ENCODE peak calls at places on chromosomes 4 and X, in six cellular contexts. S is GM23338, D is mammary epithelial cell, Q is PC-3, K is astrocyte, V is fibroblast of lung. H is an unnamed sample.

GRCh38 chr4:42570221-42570620 is 86.7 kb downstream of the ATP8A1 start:
- DNase-seq in Q (no peak), D (no peak), V (no peak), S (peak), K (no peak), H (no peak)

GRCh38 chrX:129777218-129777768 is 2.5 kb upstream of the SASH3 start:
- DNase-seq in D (no peak), V (no peak), S (no peak), Q (peak), K (no peak), H (peak)

GRCh38 chr4:3786196-3786869 is 20.1 kb downstream of the ADRA2C start:
- DNase-seq in V (no peak), K (no peak), S (no peak), D (no peak), Q (peak), H (no peak)

GRCh38 chr4:77777135-77777777 is 41.9 kb downstream of the CNOT6L start:
- DNase-seq in Q (no peak), V (peak), S (no peak), D (peak), K (no peak), H (no peak)

GRCh38 chr4:76943790-76944189 is 5.8 kb upstream of the SEPTIN11 start:
- DNase-seq in K (peak), Q (no peak), V (no peak), S (no peak), D (no peak), H (no peak)

GRCh38 chr4:89111833-89112563 is 665 bp downstream of the TIGD2 start:
- DNase-seq in D (peak), V (peak), Q (peak), K (peak), S (peak), H (peak)

GRCh38 chr4:118865091-118865708 is 23.5 kb upstream of the SYNPO2 start:
- DNase-seq in V (peak), Q (peak), K (peak), D (peak), S (peak), H (peak)

GRCh38 chrX:48940404-48940955 is 16.9 kb downstream of the OTUD5 start:
- DNase-seq in K (no peak), Q (no peak), V (no peak), S (no peak), D (no peak), H (no peak)

GRCh38 chr4:102663073-102663472 is 97.7 kb downstream of the MANBA start:
- DNase-seq in K (peak), S (no peak), Q (peak), D (peak), V (peak), H (no peak)

GRCh38 chrX:13876652-13877051 is 59.8 kb upstream of the GPM6B start:
- DNase-seq in V (peak), S (no peak), D (peak), Q (peak), K (peak), H (no peak)

GRCh38 chr4:119081943-119082342 is 53.7 kb upstream of the MYOZ2 start:
- DNase-seq in D (no peak), Q (no peak), S (no peak), K (no peak), V (no peak), H (no peak)

GRCh38 chr4:138893991-138894390 is 121.6 kb upstream of the NOCT start:
- DNase-seq in D (peak), Q (no peak), V (no peak), S (no peak), K (no peak), H (no peak)

GRCh38 chr4:152778656-152779512 is 646 bp downstream of the TIGD4 start:
- DNase-seq in V (peak), S (peak), Q (peak), D (peak), K (peak), H (no peak)

GRCh38 chr4:99856166-99856565 is 38.1 kb downstream of the LAMTOR3 start:
- DNase-seq in K (peak), S (no peak), V (peak), Q (peak), D (peak), H (no peak)

GRCh38 chr4:41069838-41070237 is 144.5 kb downstream of the APBB2 start:
- DNase-seq in K (no peak), D (no peak), V (no peak), Q (no peak), S (peak), H (no peak)

GRCh38 chr4:56757821-56758400 is 63.6 kb downstream of the SPINK2 start:
- DNase-seq in S (peak), Q (peak), K (peak), V (peak), D (no peak), H (peak)

GRCh38 chr4:80101768-80102116 is 28.7 kb upstream of the ANTXR2 start:
- DNase-seq in Q (peak), S (no peak), K (peak), D (peak), V (peak), H (no peak)

GRCh38 chr4:31084806-31085416 is 364.7 kb downstream of the PCDH7 start:
- DNase-seq in Q (peak), V (no peak), D (no peak), S (no peak), K (peak), H (no peak)

GRCh38 chr4:76226418-76226817 is 12.8 kb upstream of the SCARB2 start:
- DNase-seq in D (no peak), Q (no peak), K (no peak), V (no peak), S (no peak), H (no peak)

GRCh38 chr4:20408596-20408995 is 156.9 kb downstream of the SLIT2 start:
- DNase-seq in D (no peak), V (peak), K (peak), Q (no peak), S (no peak), H (no peak)

GRCh38 chrX:49039598-49040375 is 3.4 kb downstream of the TFE3 start:
- DNase-seq in Q (peak), V (peak), K (peak), D (peak), S (peak), H (peak)

GRCh38 chr4:100431416-100431815 is 86.4 kb downstream of the EMCN start:
- DNase-seq in K (no peak), D (no peak), V (no peak), Q (no peak), S (no peak), H (no peak)

GRCh38 chr4:156512622-156513021 is 459.0 kb downstream of the PDGFC start:
- DNase-seq in Q (no peak), V (peak), D (no peak), S (no peak), K (no peak), H (no peak)

GRCh38 chr4:90254357-90254756 is 127.2 kb downstream of the CCSER1 start:
- DNase-seq in Q (no peak), D (no peak), K (no peak), S (no peak), V (no peak), H (no peak)

GRCh38 chr4:87007345-87008181 is 72.8 kb downstream of the AFF1 start:
- DNase-seq in K (peak), D (peak), Q (peak), S (peak), V (peak), H (no peak)

GRCh38 chrX:111467896-111468295 is 43.5 kb upstream of the SERTM2 start:
- DNase-seq in K (no peak), D (no peak), S (no peak), V (no peak), Q (no peak), H (no peak)

GRCh38 chr4:145501051-145501660 is 19.5 kb downstream of the SMAD1 start:
- DNase-seq in D (no peak), V (no peak), S (no peak), K (no peak), Q (no peak), H (no peak)

GRCh38 chr4:139617702-139618490 is 47.7 kb upstream of the MGST2 start:
- DNase-seq in Q (peak), K (no peak), S (peak), V (no peak), D (no peak), H (no peak)

GRCh38 chrX:66625525-66625924 is 13.4 kb downstream of the EDA2R start:
- DNase-seq in V (no peak), K (no peak), S (no peak), D (no peak), Q (no peak), H (no peak)

GRCh38 chr4:60216752-60217151 is 983.4 kb upstream of the ADGRL3 start:
- DNase-seq in V (peak), K (peak), S (no peak), Q (no peak), D (peak), H (no peak)

GRCh38 chrX:94288325-94288724 is 614.3 kb downstream of the FAM133A start:
- DNase-seq in D (no peak), V (no peak), S (peak), Q (peak), K (no peak), H (no peak)

GRCh38 chr4:154559141-154559841 is 3.5 kb upstream of the FGB start:
- DNase-seq in V (peak), D (peak), K (peak), S (peak), Q (peak), H (no peak)

GRCh38 chr4:40515037-40515397 is 114.6 kb downstream of the RBM47 start:
- DNase-seq in D (peak), K (peak), Q (peak), S (no peak), V (no peak), H (peak)

GRCh38 chr4:11355224-11355623 is 73.5 kb downstream of the HS3ST1 start:
- DNase-seq in Q (no peak), S (peak), D (no peak), K (no peak), V (no peak), H (no peak)

GRCh38 chrX:41923925-41924693 is 755 bp upstream of the CASK start:
- DNase-seq in K (peak), Q (peak), S (no peak), V (peak), D (peak), H (peak)

GRCh38 chrX:69618803-69619202 is 2.9 kb downstream of the EDA start:
- DNase-seq in Q (peak), V (peak), K (no peak), S (peak), D (no peak), H (no peak)

GRCh38 chrX:134241960-134242619 is 5.1 kb downstream of the CCDC160 start:
- DNase-seq in S (peak), Q (no peak), D (no peak), K (no peak), V (no peak), H (no peak)

GRCh38 chrX:151151668-151152267 is 24.6 kb upstream of the GPR50 start:
- DNase-seq in Q (peak), D (peak), V (peak), K (peak), S (peak), H (peak)

GRCh38 chr4:109425405-109425804 is 8.2 kb upstream of the SEC24B start:
- DNase-seq in Q (no peak), D (no peak), K (no peak), V (no peak), S (no peak), H (no peak)

GRCh38 chr4:74038161-74039064 is at the start of gene CXCL3:
- DNase-seq in Q (peak), V (peak), D (peak), S (peak), K (no peak), H (no peak)
- TF ChIP-seq EZH2 in Q (no peak), V (no peak), D (no peak), S (no peak), K (no peak), H (no peak)

DNA sequence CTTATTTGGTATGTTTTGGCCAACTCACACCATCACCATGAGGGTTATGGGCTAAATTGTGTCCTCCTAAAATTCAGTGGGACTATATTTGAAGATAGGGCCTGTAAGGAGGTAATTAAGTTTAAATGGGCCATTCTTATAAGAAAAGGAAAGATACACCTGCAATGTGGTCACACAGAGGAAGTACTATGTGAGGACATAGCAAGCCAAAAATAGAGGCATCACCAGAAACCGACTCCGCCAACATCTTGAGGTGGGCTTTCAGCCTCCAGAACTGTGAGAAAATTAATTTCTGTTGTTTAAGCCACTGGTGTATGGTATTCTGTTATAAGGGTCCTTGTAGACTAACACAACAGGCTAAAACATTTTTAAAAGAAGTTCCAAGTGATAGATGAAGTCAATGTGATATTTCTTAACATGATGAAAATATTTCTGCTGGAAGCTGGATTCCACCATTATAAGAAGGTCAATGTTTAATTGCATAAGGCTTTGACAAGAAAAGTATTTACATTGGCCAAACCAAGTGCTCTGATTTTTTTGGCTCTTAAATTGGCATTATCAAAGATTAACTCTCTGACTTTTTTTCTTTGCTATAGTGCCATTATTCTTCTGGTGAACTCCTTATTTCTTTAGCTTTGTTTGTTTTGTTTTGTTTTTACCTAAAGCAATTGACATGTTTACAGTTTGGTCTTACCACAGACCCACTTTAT is 540.9 kb downstream of the PPARGC1A start:
- DNase-seq in Q (no peak), V (no peak), K (no peak), D (no peak), S (no peak), H (no peak)
- H3K4me2 ChIP-seq in Q (no peak), V (no peak), K (no peak), D (no peak), S (no peak), H (no peak)

DNA sequence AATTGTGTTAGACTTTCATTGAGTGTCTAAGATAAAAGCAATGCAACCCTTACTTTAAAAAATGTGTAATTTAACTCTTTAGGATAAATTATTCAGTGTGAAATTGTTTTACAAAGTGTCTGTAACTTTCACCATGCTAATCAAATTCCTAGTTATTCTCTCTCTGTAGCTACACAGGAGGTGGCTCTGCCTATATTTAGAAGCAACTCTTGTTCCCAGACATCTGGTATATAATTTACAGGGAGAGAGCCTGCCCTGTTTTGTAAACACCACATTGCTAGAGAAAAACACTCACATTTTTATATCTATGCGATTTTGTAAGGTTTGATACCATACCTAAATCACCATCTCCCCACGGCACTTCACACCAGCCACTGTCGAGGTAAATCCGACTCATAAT is 35.4 kb upstream of the SPATA4 start:
- DNase-seq in D (no peak), S (no peak), K (no peak), V (no peak), Q (no peak), H (no peak)
- H3K4me3 ChIP-seq in D (no peak), S (no peak), K (no peak), V (no peak), Q (no peak), H (no peak)

DNA sequence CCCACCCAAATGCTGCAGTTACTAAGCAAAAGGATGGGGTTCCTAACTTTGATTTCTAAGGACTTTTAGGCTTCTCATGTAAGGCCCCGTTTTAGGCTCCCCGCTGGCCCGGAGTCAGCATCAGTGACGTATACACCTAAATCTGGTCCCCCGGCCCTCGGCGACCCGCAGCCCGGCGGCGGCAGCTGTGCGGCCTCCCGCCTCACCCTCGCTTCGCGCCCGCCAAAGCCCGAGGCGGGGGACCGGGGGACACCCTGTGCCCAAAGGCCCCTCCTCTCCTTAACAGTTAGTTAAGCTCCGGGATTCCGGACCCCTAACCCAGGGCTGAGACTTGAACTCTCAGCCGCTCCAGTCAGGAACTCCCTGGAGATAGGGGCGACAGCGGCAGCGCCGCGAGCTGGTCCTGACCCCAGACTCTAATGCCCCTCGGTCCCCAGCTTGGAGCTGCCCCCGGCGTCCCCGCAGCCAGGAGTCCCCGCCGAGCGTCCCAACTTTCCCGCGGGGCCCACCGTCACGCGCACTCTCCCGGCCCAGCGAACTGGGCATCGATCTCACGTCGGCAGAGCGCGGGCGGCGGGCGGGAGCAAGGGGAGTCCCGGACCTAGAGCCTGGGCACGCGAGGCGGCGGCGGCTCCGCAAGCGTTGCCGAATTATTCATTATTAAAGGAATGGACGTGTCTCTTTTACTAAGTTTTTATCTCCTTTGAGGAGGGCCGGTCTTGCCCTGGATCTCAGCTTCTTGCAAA is 1.5 kb upstream of the NR3C2 start:
- DNase-seq in V (no peak), D (no peak), K (no peak), S (peak), Q (peak), H (no peak)
- TF ChIP-seq EZH2 in V (no peak), D (no peak), K (peak), S (peak), Q (no peak), H (no peak)

GRCh38 chrX:65578346-65578745 is 43.8 kb upstream of the LAS1L start:
- DNase-seq in S (no peak), V (no peak), Q (no peak), K (no peak), D (no peak), H (no peak)
- H3K4me2 ChIP-seq in S (no peak), V (no peak), Q (no peak), K (no peak), D (no peak), H (no peak)

GRCh38 chr4:108171541-108172230 is 3.0 kb upstream of the LEF1 start:
- DNase-seq in S (peak), D (no peak), V (no peak), Q (no peak), K (no peak), H (no peak)
- H3K4me3 ChIP-seq in S (peak), D (no peak), V (no peak), Q (no peak), K (peak), H (no peak)

DNA sequence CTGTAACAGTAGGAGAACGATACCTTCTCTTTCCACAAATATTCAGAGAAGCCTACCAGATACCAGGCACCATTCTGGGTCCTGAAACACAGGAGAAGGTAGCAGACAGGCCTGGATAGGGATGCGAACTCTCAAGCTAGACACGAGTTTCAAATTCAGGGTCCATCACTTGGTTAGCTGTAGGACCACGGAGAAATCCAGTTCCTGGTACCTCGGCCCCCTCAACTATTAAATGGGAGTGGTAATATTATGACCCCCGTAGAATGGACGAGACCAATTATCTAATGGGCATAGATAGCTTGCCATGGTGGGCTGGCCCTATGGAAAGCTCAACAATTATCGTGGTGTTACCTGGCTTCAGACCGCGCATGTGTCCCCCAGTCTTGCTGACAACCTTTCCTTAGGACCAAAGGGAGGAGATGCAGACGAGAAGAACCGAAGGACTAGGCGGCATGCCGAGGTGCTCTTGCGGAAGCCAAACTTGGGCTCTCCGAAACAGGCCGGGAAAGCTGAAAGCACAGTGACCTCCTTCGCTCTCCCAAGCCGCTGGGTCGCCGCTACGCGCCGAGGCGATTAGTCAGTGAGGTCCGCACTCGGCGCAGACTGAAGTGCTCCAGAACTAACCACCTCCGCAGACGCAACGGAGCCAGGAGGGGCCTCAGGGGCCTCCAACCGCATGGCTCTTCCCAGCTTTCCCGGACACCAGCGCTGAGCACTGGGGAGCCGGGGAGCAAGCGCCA is 19.6 kb downstream of the NKX3-2 start:
- DNase-seq in D (no peak), K (peak), V (no peak), S (peak), Q (no peak), H (no peak)
- TF ChIP-seq EZH2 in D (no peak), K (peak), V (peak), S (peak), Q (no peak), H (no peak)

DNA sequence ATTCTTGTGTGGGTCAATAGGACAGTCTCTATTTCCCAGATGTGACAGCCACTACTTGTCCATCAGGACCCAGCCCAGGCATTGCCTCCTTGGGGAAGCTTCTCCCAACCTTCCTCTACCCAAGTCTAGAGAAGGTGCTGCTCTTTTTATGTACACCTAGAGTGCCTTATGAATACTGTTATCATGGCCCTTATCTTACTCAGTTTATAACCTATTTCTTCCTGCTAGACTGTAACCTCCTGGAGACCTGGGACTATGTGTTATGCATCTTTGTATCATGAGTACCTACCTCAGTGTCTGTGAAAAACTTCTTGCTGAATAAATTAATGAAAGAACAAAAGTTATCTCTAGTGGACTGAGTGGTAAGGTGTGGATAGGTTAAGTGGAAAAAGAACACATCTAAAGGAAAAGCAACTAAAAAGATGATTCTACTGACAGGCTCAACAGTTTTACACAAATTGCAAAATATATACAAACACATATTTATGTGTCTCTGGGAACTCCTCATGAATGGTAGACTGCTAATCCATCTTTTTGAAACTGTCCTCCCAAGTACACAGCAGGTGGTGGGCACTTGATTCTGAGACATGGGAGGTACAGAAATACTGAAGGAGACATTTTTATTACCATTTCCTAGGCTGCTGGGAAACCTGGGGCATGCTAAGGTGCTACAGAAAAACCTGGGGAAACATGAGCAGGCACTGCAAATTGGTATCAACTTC is 106.6 kb downstream of the SH3RF1 start:
- DNase-seq in K (no peak), Q (no peak), D (no peak), V (no peak), S (no peak), H (no peak)
- H3K4me2 ChIP-seq in K (peak), Q (no peak), D (no peak), V (no peak), S (no peak), H (no peak)

H was measured in PC-9.